ENCODE peak calls at places on chromosomes 16 and 17, in nine cellular contexts. One of them, this sample, is unnamed. For H3K36me3, the result is how much of the 10 kb centered on the place peaks cover.

GRCh38 chr16:4847774-4848587 is 700 bp downstream of the UBN1 start:
- DNase-seq in uterus: peak
- DNase-seq in psoas muscle: peak
- DNase-seq in fibroblast of lung: peak
- DNase-seq in iPS DF 6.9: no peak
- DNase-seq in hepatocyte: peak
- DNase-seq in IMR-90: peak
- DNase-seq in GM23248: peak
- DNase-seq in effector memory CD4-positive, alpha-beta T cell: peak
- DNase-seq in this sample: no peak

GRCh38 chr17:81064746-81065475 is 30.0 kb downstream of the BAIAP2 start:
- DNase-seq in uterus: no peak
- DNase-seq in psoas muscle: no peak
- DNase-seq in fibroblast of lung: no peak
- DNase-seq in iPS DF 6.9: no peak
- DNase-seq in hepatocyte: peak
- DNase-seq in IMR-90: peak
- DNase-seq in GM23248: peak
- DNase-seq in effector memory CD4-positive, alpha-beta T cell: no peak
- DNase-seq in this sample: no peak

GRCh38 chr17:64024781-64025731 is 4.6 kb upstream of the ICAM2 start:
- DNase-seq in uterus: no peak
- DNase-seq in psoas muscle: no peak
- DNase-seq in fibroblast of lung: no peak
- DNase-seq in iPS DF 6.9: no peak
- DNase-seq in hepatocyte: no peak
- DNase-seq in IMR-90: peak
- DNase-seq in GM23248: peak
- DNase-seq in effector memory CD4-positive, alpha-beta T cell: peak
- DNase-seq in this sample: no peak

GRCh38 chr16:12639044-12639443 is 164.6 kb downstream of the CPPED1 start:
- DNase-seq in uterus: no peak
- DNase-seq in psoas muscle: no peak
- DNase-seq in fibroblast of lung: no peak
- DNase-seq in iPS DF 6.9: no peak
- DNase-seq in hepatocyte: no peak
- DNase-seq in IMR-90: peak
- DNase-seq in GM23248: peak
- DNase-seq in effector memory CD4-positive, alpha-beta T cell: no peak
- DNase-seq in this sample: no peak

GRCh38 chr17:68390888-68391545 is 66.3 kb downstream of the WIPI1 start:
- DNase-seq in uterus: peak
- DNase-seq in psoas muscle: peak
- DNase-seq in fibroblast of lung: no peak
- DNase-seq in iPS DF 6.9: no peak
- DNase-seq in hepatocyte: no peak
- DNase-seq in IMR-90: peak
- DNase-seq in GM23248: peak
- DNase-seq in effector memory CD4-positive, alpha-beta T cell: no peak
- DNase-seq in this sample: no peak

GRCh38 chr16:67396159-67396774 is 3.0 kb upstream of the TPPP3 start:
- DNase-seq in uterus: peak
- DNase-seq in psoas muscle: peak
- DNase-seq in fibroblast of lung: peak
- DNase-seq in iPS DF 6.9: no peak
- DNase-seq in hepatocyte: peak
- DNase-seq in IMR-90: peak
- DNase-seq in GM23248: peak
- DNase-seq in effector memory CD4-positive, alpha-beta T cell: no peak
- DNase-seq in this sample: no peak

GRCh38 chr17:68596411-68596945 is 4.7 kb downstream of the FAM20A start:
- DNase-seq in uterus: no peak
- DNase-seq in psoas muscle: peak
- DNase-seq in fibroblast of lung: no peak
- DNase-seq in iPS DF 6.9: no peak
- DNase-seq in hepatocyte: no peak
- DNase-seq in IMR-90: no peak
- DNase-seq in GM23248: no peak
- DNase-seq in effector memory CD4-positive, alpha-beta T cell: no peak
- DNase-seq in this sample: no peak

GRCh38 chr16:25570131-25570530 is 121.6 kb upstream of the HS3ST4 start:
- DNase-seq in uterus: no peak
- DNase-seq in psoas muscle: no peak
- DNase-seq in fibroblast of lung: no peak
- DNase-seq in iPS DF 6.9: no peak
- DNase-seq in hepatocyte: no peak
- DNase-seq in IMR-90: no peak
- DNase-seq in GM23248: no peak
- DNase-seq in effector memory CD4-positive, alpha-beta T cell: no peak
- DNase-seq in this sample: no peak

GRCh38 chr17:4124994-4125393 is 17.8 kb downstream of the ZZEF1 start:
- DNase-seq in uterus: no peak
- DNase-seq in psoas muscle: no peak
- DNase-seq in fibroblast of lung: no peak
- DNase-seq in iPS DF 6.9: no peak
- DNase-seq in hepatocyte: no peak
- DNase-seq in IMR-90: no peak
- DNase-seq in GM23248: no peak
- DNase-seq in effector memory CD4-positive, alpha-beta T cell: no peak
- DNase-seq in this sample: no peak

GRCh38 chr17:7750321-7750821 is 32.8 kb downstream of the DNAH2 start:
- DNase-seq in uterus: no peak
- DNase-seq in psoas muscle: no peak
- DNase-seq in fibroblast of lung: peak
- DNase-seq in iPS DF 6.9: no peak
- DNase-seq in hepatocyte: no peak
- DNase-seq in IMR-90: peak
- DNase-seq in GM23248: peak
- DNase-seq in effector memory CD4-positive, alpha-beta T cell: no peak
- DNase-seq in this sample: no peak

GRCh38 chr16:34802396-34802795 is 1343.0 kb downstream of the TP53TG3F start:
- DNase-seq in uterus: no peak
- DNase-seq in psoas muscle: no peak
- DNase-seq in fibroblast of lung: no peak
- DNase-seq in iPS DF 6.9: no peak
- DNase-seq in hepatocyte: peak
- DNase-seq in IMR-90: no peak
- DNase-seq in GM23248: no peak
- DNase-seq in effector memory CD4-positive, alpha-beta T cell: no peak
- DNase-seq in this sample: no peak

GRCh38 chr17:27403480-27404005 is 52.7 kb upstream of the KSR1 start:
- DNase-seq in uterus: no peak
- DNase-seq in psoas muscle: no peak
- DNase-seq in fibroblast of lung: no peak
- DNase-seq in iPS DF 6.9: no peak
- DNase-seq in hepatocyte: no peak
- DNase-seq in IMR-90: no peak
- DNase-seq in GM23248: no peak
- DNase-seq in effector memory CD4-positive, alpha-beta T cell: no peak
- DNase-seq in this sample: no peak

GRCh38 chr17:57243171-57243622 is 13.1 kb upstream of the MSI2 start:
- DNase-seq in uterus: peak
- DNase-seq in psoas muscle: peak
- DNase-seq in fibroblast of lung: peak
- DNase-seq in iPS DF 6.9: peak
- DNase-seq in hepatocyte: peak
- DNase-seq in IMR-90: peak
- DNase-seq in GM23248: peak
- DNase-seq in effector memory CD4-positive, alpha-beta T cell: peak
- DNase-seq in this sample: peak

GRCh38 chr17:18237461-18237860 is 12.0 kb downstream of the LLGL1 start:
- DNase-seq in uterus: no peak
- DNase-seq in psoas muscle: no peak
- DNase-seq in fibroblast of lung: no peak
- DNase-seq in iPS DF 6.9: no peak
- DNase-seq in hepatocyte: no peak
- DNase-seq in IMR-90: no peak
- DNase-seq in GM23248: no peak
- DNase-seq in effector memory CD4-positive, alpha-beta T cell: no peak
- DNase-seq in this sample: no peak

GRCh38 chr17:11935734-11936406 is 61.4 kb downstream of the ZNF18 start:
- DNase-seq in uterus: no peak
- DNase-seq in psoas muscle: peak
- DNase-seq in fibroblast of lung: peak
- DNase-seq in iPS DF 6.9: peak
- DNase-seq in hepatocyte: peak
- DNase-seq in IMR-90: peak
- DNase-seq in GM23248: peak
- DNase-seq in effector memory CD4-positive, alpha-beta T cell: no peak
- DNase-seq in this sample: no peak

GRCh38 chr17:43906951-43907424 is 348 bp downstream of the MPP2 start:
- DNase-seq in uterus: peak
- DNase-seq in psoas muscle: no peak
- DNase-seq in fibroblast of lung: no peak
- DNase-seq in iPS DF 6.9: no peak
- DNase-seq in hepatocyte: no peak
- DNase-seq in IMR-90: no peak
- DNase-seq in GM23248: peak
- DNase-seq in effector memory CD4-positive, alpha-beta T cell: no peak
- DNase-seq in this sample: no peak

GRCh38 chr17:8707591-8708453 is 36.8 kb downstream of the CCDC42 start:
- DNase-seq in uterus: peak
- DNase-seq in psoas muscle: no peak
- DNase-seq in fibroblast of lung: no peak
- DNase-seq in iPS DF 6.9: no peak
- DNase-seq in hepatocyte: peak
- DNase-seq in IMR-90: no peak
- DNase-seq in GM23248: peak
- DNase-seq in effector memory CD4-positive, alpha-beta T cell: no peak
- DNase-seq in this sample: no peak

GRCh38 chr16:89325861-89326471 is 108.5 kb downstream of the ZNF778 start:
- DNase-seq in uterus: peak
- DNase-seq in psoas muscle: no peak
- DNase-seq in fibroblast of lung: peak
- DNase-seq in iPS DF 6.9: no peak
- DNase-seq in hepatocyte: peak
- DNase-seq in IMR-90: peak
- DNase-seq in GM23248: peak
- DNase-seq in effector memory CD4-positive, alpha-beta T cell: no peak
- DNase-seq in this sample: no peak

GRCh38 chr17:73138541-73139138 is 26.2 kb upstream of the SSTR2 start:
- DNase-seq in uterus: no peak
- DNase-seq in psoas muscle: no peak
- DNase-seq in fibroblast of lung: no peak
- DNase-seq in iPS DF 6.9: no peak
- DNase-seq in hepatocyte: no peak
- DNase-seq in IMR-90: no peak
- DNase-seq in GM23248: peak
- DNase-seq in effector memory CD4-positive, alpha-beta T cell: no peak
- DNase-seq in this sample: no peak

GRCh38 chr16:69938981-69939820 is 11.9 kb upstream of the CLEC18A start:
- DNase-seq in uterus: no peak
- DNase-seq in psoas muscle: no peak
- DNase-seq in fibroblast of lung: no peak
- DNase-seq in iPS DF 6.9: no peak
- DNase-seq in hepatocyte: no peak
- DNase-seq in IMR-90: no peak
- DNase-seq in GM23248: no peak
- DNase-seq in effector memory CD4-positive, alpha-beta T cell: no peak
- DNase-seq in this sample: no peak
- H3K36me3 ChIP-seq in uterus: under half
- H3K36me3 ChIP-seq in psoas muscle: under half
- H3K36me3 ChIP-seq in fibroblast of lung: under half
- H3K36me3 ChIP-seq in iPS DF 6.9: under half
- H3K36me3 ChIP-seq in hepatocyte: under half
- H3K36me3 ChIP-seq in IMR-90: under half
- H3K36me3 ChIP-seq in GM23248: under half
- H3K36me3 ChIP-seq in effector memory CD4-positive, alpha-beta T cell: half or more
- H3K36me3 ChIP-seq in this sample: under half

DNA sequence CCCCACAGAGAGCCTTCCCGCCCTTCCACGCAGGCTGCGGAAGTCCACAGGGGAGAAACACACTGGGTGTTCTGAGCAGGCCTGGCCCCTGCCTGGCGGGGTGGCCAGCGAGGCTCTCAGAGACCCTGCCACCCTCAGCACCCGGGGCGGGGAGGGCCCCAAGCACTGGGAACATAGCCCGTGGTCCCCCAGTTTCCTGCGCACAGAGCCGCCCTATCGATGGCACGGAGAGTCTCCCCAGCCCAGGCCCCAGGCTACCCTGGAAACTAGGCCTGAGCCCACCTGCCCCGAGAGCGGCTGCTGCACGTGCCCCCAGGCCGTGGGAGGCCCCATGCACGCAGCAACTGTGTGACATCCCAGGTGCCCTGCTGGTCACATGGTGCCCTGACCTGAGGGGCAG is 10.2 kb upstream of the CCDC154 start:
- DNase-seq in uterus: no peak
- DNase-seq in psoas muscle: no peak
- DNase-seq in fibroblast of lung: no peak
- DNase-seq in iPS DF 6.9: no peak
- DNase-seq in hepatocyte: no peak
- DNase-seq in IMR-90: no peak
- DNase-seq in GM23248: no peak
- DNase-seq in effector memory CD4-positive, alpha-beta T cell: no peak
- DNase-seq in this sample: no peak
- H3K36me3 ChIP-seq in uterus: under half
- H3K36me3 ChIP-seq in psoas muscle: under half
- H3K36me3 ChIP-seq in fibroblast of lung: under half
- H3K36me3 ChIP-seq in iPS DF 6.9: under half
- H3K36me3 ChIP-seq in hepatocyte: under half
- H3K36me3 ChIP-seq in IMR-90: half or more
- H3K36me3 ChIP-seq in GM23248: under half
- H3K36me3 ChIP-seq in effector memory CD4-positive, alpha-beta T cell: under half
- H3K36me3 ChIP-seq in this sample: under half

GRCh38 chr16:11499295-11500089 is 87.2 kb downstream of the LITAF start:
- DNase-seq in uterus: no peak
- DNase-seq in psoas muscle: no peak
- DNase-seq in fibroblast of lung: no peak
- DNase-seq in iPS DF 6.9: no peak
- DNase-seq in hepatocyte: no peak
- DNase-seq in IMR-90: no peak
- DNase-seq in GM23248: no peak
- DNase-seq in effector memory CD4-positive, alpha-beta T cell: no peak
- DNase-seq in this sample: no peak
- H3K36me3 ChIP-seq in uterus: under half
- H3K36me3 ChIP-seq in psoas muscle: under half
- H3K36me3 ChIP-seq in fibroblast of lung: under half
- H3K36me3 ChIP-seq in iPS DF 6.9: under half
- H3K36me3 ChIP-seq in hepatocyte: under half
- H3K36me3 ChIP-seq in IMR-90: under half
- H3K36me3 ChIP-seq in GM23248: under half
- H3K36me3 ChIP-seq in effector memory CD4-positive, alpha-beta T cell: under half
- H3K36me3 ChIP-seq in this sample: under half

DNA sequence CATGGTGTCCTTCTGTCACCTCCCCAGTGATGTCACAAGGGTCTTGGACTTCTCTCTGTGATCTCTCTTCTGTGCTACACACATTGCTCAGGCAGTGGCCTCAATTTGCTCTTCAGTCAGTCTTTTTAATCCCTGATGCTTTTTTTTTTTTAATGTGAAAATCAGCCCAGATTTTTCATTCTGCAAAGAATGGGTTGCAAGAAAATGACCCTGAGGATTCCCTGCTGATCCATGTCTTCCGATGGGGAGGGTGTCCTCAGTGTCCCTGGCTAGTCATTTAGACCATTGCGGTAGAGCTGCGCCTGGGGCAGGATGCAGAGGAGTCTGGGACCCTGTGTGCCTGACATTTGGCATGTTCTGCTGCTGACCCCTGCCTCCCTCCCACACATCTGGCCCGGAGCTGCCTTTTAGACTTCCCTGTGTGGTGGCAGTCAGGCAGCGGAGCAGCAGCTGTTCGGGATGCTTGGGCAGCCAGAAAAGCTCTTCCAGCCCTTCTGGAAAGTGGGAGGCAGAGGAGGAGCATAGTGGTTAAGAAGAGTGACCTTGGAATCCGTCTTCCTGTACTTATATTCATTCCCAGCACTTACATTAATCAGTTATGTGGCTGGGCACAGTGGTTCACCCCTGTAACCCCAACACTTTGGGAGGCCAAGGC is 12.3 kb downstream of the GPT2 start:
- DNase-seq in uterus: no peak
- DNase-seq in psoas muscle: no peak
- DNase-seq in fibroblast of lung: peak
- DNase-seq in iPS DF 6.9: no peak
- DNase-seq in hepatocyte: no peak
- DNase-seq in IMR-90: peak
- DNase-seq in GM23248: no peak
- DNase-seq in effector memory CD4-positive, alpha-beta T cell: no peak
- DNase-seq in this sample: no peak
- H3K36me3 ChIP-seq in uterus: under half
- H3K36me3 ChIP-seq in psoas muscle: under half
- H3K36me3 ChIP-seq in fibroblast of lung: under half
- H3K36me3 ChIP-seq in iPS DF 6.9: under half
- H3K36me3 ChIP-seq in hepatocyte: under half
- H3K36me3 ChIP-seq in IMR-90: under half
- H3K36me3 ChIP-seq in GM23248: under half
- H3K36me3 ChIP-seq in effector memory CD4-positive, alpha-beta T cell: under half
- H3K36me3 ChIP-seq in this sample: under half